ENCODE peak calls at places on chromosomes 6 and 20, in nine cellular contexts. N, E, P, O, M, L, R, Z and V are unnamed samples.

GRCh38 chr20:3818155-3819151 is 1.9 kb upstream of the AP5S1 start:
- DNase-seq in Z (peak), M (peak), L (peak), R (peak), E (peak), O (peak), P (peak), N (peak), V (peak)

GRCh38 chr6:83055366-83055964 is 10.2 kb downstream of the UBE3D start:
- DNase-seq in O (peak), M (peak), E (peak), L (peak), N (peak), R (peak), P (no peak), Z (peak), V (no peak)

GRCh38 chr6:31864818-31865204 is 2.2 kb upstream of the NEU1 start:
- DNase-seq in E (no peak), M (no peak), N (no peak), Z (no peak), L (no peak), O (no peak), R (no peak), P (no peak), V (no peak)

GRCh38 chr6:139655783-139656705 is 281.6 kb upstream of the CITED2 start:
- DNase-seq in N (no peak), E (no peak), O (peak), Z (no peak), L (no peak), R (no peak), P (no peak), M (no peak), V (no peak)

GRCh38 chr6:14454467-14454763 is 336.8 kb downstream of the CD83 start:
- DNase-seq in M (no peak), N (no peak), Z (no peak), L (no peak), O (peak), E (no peak), P (no peak), R (no peak), V (no peak)

GRCh38 chr20:11168026-11168425 is 494.2 kb upstream of the JAG1 start:
- DNase-seq in P (no peak), R (no peak), L (no peak), O (no peak), Z (no peak), N (no peak), M (no peak), E (no peak), V (no peak)

GRCh38 chr6:154815938-154816820 is 83.0 kb downstream of the SCAF8 start:
- DNase-seq in L (no peak), R (no peak), Z (no peak), N (no peak), E (peak), O (no peak), P (peak), M (no peak), V (no peak)

GRCh38 chr6:110826236-110827129 is 11.2 kb upstream of the CDK19 start:
- DNase-seq in M (no peak), E (peak), P (no peak), O (no peak), R (no peak), N (no peak), L (no peak), Z (no peak), V (no peak)

GRCh38 chr6:137487947-137488735 is 6.1 kb downstream of the OLIG3 start:
- DNase-seq in L (no peak), N (no peak), R (no peak), P (no peak), Z (peak), O (no peak), E (no peak), M (no peak), V (no peak)

GRCh38 chr6:19804362-19805145 is 32.6 kb upstream of the ID4 start:
- DNase-seq in M (peak), O (peak), Z (peak), N (peak), R (no peak), P (peak), L (peak), E (peak), V (peak)

GRCh38 chr6:82248233-82248735 is 740 bp upstream of the IBTK start:
- DNase-seq in E (peak), P (peak), Z (peak), R (no peak), L (peak), M (no peak), O (peak), N (no peak), V (no peak)

GRCh38 chr6:145815351-145815772 is 767 bp upstream of the FBXO30 start:
- DNase-seq in P (peak), L (peak), R (no peak), O (peak), N (no peak), E (peak), M (peak), Z (peak), V (no peak)

GRCh38 chr20:38658879-38659612 is 57.4 kb downstream of the ARHGAP40 start:
- DNase-seq in P (no peak), Z (peak), O (peak), N (no peak), M (no peak), L (peak), R (peak), E (peak), V (no peak)